ENCODE peak calls at places on chromosomes 16 and 17, in four cellular contexts. U is thoracic aorta, D is stomach, Z is AG10803. C is an unnamed sample.
A peak's percentile ranks its signal among the peaks of the same experiment; 100 is the strongest.

GRCh38 chr16:4847774-4848587 is 700 bp downstream of the UBN1 start:
- DNase-seq in U (no peak), D (peak; percentile 73), Z (peak; percentile 65), C (peak; percentile 57)

GRCh38 chr16:2236362-2237075 is at the start of gene DNASE1L2:
- DNase-seq in D (peak; percentile 47), U (no peak), Z (no peak), C (no peak)

GRCh38 chr16:13426279-13426678 is 493.7 kb upstream of the ERCC4 start:
- DNase-seq in D (no peak), U (no peak), Z (no peak), C (no peak)

GRCh38 chr17:57601328-57601727 is 143.8 kb downstream of the CCDC182 start:
- DNase-seq in U (no peak), Z (no peak), D (no peak), C (no peak)

GRCh38 chr16:22661161-22661647 is 150.5 kb downstream of the NPIPB5 start:
- DNase-seq in Z (no peak), D (no peak), U (no peak), C (no peak)

GRCh38 chr17:16378631-16379282 is 2.1 kb upstream of the UBB start:
- DNase-seq in D (peak; percentile 62), U (no peak), Z (no peak), C (no peak)

GRCh38 chr17:33653389-33653788 is 360.3 kb upstream of the ASIC2 start:
- DNase-seq in Z (no peak), D (no peak), U (no peak), C (no peak)

GRCh38 chr17:81037026-81037782 is 2.3 kb downstream of the BAIAP2 start:
- DNase-seq in D (peak; percentile 91), U (peak; percentile 48), Z (no peak), C (no peak)

GRCh38 chr16:50371936-50372595 is 3.3 kb upstream of the BRD7 start:
- DNase-seq in Z (peak; percentile 43), D (no peak), U (no peak), C (no peak)

GRCh38 chr17:66583112-66583748 is 251.7 kb upstream of the CACNG5 start:
- DNase-seq in Z (no peak), D (no peak), U (no peak), C (no peak)

GRCh38 chr16:17633146-17633966 is 162.6 kb upstream of the XYLT1 start:
- DNase-seq in Z (peak; percentile 13), D (no peak), U (no peak), C (no peak)

GRCh38 chr17:6596941-6597340 is 40.6 kb upstream of the PITPNM3 start:
- DNase-seq in Z (peak; percentile 42), D (no peak), U (no peak), C (no peak)

GRCh38 chr17:12736526-12736925 is 52.8 kb upstream of the ARHGAP44 start:
- DNase-seq in U (no peak), D (no peak), Z (no peak), C (peak; percentile 5)

GRCh38 chr17:68288804-68289203 is 2.1 kb downstream of the SLC16A6 start:
- DNase-seq in D (no peak), Z (no peak), U (no peak), C (no peak)

GRCh38 chr17:13385481-13385907 is 216.2 kb downstream of the HS3ST3A1 start:
- DNase-seq in U (no peak), Z (peak; percentile 51), D (no peak), C (no peak)

GRCh38 chr16:85062728-85063336 is 35.2 kb downstream of the KIAA0513 start:
- DNase-seq in Z (no peak), U (no peak), D (no peak), C (no peak)
- H3K4me3 ChIP-seq in Z (no peak overlapping the region), U (no peak overlapping the region), D (no peak overlapping the region), C (no peak overlapping the region)

DNA sequence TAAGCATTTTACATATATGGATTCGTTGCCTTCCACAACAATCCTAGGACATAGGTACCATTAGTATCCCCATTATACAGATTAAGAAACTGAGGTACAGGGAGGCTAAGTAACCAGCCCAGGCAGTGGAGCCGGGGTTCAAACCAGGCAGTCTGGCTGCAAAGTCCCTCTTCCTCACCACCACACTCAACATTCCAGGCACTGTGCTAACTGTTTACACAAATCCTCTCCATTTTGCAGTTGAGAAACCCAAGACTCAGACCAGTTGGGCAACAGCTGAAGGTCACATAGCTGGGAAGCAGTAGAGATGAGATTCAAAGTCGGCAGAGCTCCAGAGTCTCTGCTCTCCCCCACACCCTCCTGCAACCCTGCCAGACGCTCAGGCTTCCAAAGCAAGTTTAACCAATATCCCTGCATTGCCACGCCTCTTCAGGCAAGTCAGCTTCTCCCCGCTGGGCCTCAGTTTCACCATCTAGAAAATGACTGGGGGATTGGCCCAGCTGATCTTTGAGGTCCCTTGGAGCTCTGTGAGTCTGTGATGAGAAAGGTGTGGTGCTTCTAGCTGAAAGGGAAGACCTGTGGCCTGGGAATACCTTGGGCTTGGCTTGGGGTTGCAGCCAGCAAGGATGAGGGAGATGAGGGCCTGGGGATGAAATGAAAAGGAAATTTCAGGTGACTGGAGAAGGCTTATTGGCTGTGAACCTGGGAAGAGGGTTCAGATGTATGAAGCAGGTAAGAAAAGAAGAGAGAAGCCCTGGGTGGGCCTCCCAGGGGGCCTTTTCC is 14.0 kb downstream of the CCR7 start:
- DNase-seq in Z (peak; percentile 100), U (no peak), D (peak; percentile 41), C (peak; percentile 98)
- TF ChIP-seq CTCF in Z (no peak), U (no peak), D (no peak), C (no peak)

GRCh38 chr17:38730526-38731379 is 612 bp downstream of the CISD3 start:
- DNase-seq in U (peak; percentile 47), D (peak; percentile 95), Z (peak; percentile 58), C (peak; percentile 49)

GRCh38 chr17:38727661-38728220 is 2.4 kb upstream of the CISD3 start:
- DNase-seq in Z (no peak), U (no peak), D (no peak), C (no peak)

GRCh38 chr17:38728290-38728831 is 1.8 kb upstream of the CISD3 start:
- DNase-seq in U (no peak), Z (no peak), D (no peak), C (no peak)

GRCh38 chr17:38729886-38730525 is at the start of gene CISD3:
- DNase-seq in D (peak; percentile 91), U (no peak), Z (peak; percentile 83), C (peak; percentile 72)

DNA sequence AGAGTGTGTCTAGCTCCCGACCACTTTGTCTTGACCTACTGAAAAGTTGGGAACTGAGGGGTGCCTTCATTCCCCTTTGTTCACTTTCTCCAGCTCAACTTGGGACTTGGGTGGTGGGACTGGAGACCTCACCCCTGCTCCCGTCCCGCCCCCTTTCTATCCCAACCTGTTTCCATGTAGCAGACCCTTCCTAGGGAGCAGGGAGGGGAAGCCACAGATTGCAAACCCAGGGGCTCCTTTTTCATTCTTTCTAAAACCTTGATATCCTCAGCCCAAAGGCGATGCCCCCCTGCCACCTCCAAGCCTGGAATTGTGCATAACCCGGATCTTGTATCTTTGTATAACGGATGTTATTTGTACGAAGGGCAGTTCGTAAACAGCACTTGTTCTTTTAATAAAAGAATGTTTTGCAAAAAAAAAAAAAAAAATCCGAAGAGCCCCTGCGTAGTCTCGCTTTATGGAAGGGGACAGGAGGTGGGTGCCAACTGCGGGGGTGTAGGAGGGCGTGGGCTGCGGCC is 714 bp upstream of the CISD3 start:
- DNase-seq in D (no peak), U (no peak), Z (no peak), C (no peak)
- H3K4me3 ChIP-seq in D (peak overlapping the region; percentile 84), U (peak overlapping the region; percentile 89), Z (peak overlapping the region; percentile 62), C (peak overlapping the region; percentile 43)

GRCh38 chr16:75621170-75621477 is 2.0 kb downstream of the ADAT1 start:
- DNase-seq in U (no peak), Z (peak; percentile 47), D (no peak), C (peak; percentile 65)
- TF ChIP-seq CTCF in U (peak; percentile 28), Z (peak; percentile 69), D (no peak), C (peak; percentile 75)

DNA sequence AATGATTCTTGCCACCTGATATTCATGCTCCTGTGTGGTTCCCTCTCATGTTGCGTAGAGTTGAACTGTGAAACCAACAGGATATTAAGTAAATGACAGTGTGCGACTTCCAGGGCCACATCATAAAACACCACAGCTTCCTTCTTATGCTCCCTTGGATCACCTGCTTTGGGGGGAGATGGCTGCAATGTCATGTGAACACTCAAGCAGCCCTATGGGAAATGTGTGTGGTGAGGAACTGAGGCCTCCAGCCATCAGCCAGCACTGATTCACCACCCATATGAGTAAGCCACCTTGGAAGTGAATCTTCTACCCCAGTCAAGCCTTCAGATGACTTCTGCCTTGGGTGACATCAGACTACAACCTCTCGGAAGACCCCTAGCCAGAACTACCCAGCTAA is 427.5 kb downstream of the UTP18 start:
- DNase-seq in D (no peak), Z (no peak), U (no peak), C (no peak)
- H3K4me3 ChIP-seq in D (no peak overlapping the region), Z (no peak overlapping the region), U (no peak overlapping the region), C (no peak overlapping the region)

GRCh38 chr17:79045830-79046500 is 22.0 kb downstream of the C1QTNF1 start:
- DNase-seq in D (peak; percentile 82), U (no peak), Z (peak; percentile 67), C (peak; percentile 68)
- TF ChIP-seq CTCF in D (no peak), U (peak; percentile 96), Z (peak; percentile 88), C (peak; percentile 98)

GRCh38 chr16:89393731-89394406 is 96.5 kb downstream of the ANKRD11 start:
- DNase-seq in Z (peak; percentile 46), U (no peak), D (peak; percentile 68), C (no peak)
- H3K4me3 ChIP-seq in Z (no peak overlapping the region), U (no peak overlapping the region), D (no peak overlapping the region), C (no peak overlapping the region)

DNA sequence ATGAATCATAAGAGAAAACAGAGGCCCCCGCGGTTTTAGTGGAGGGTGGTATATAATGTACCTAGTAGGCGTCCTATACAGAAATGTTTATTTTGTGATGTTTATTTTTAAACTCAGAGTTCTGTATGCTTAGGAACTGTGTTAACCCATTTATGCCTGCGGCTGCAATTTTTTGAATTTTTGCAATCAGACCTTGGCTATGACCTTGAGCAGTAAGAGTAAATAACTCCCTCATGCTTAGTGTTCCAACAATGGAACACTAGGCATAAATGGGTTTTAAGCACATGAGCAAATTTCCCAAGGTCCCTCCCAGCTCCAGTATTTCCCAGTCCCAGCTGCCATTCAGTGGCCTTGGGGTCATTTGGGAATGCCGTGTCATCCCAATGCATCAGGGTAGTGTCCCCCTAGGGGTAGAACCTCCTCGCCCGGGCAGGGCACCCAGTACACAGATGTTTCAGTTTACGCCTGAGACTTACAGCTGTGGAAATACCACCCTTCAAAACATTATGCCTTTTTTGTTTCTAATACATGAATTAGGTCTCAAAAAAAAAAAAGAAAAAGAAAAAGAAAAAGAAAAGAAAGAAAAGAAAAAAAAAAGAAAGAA is 605.8 kb upstream of the CDH11 start:
- DNase-seq in Z (no peak), D (no peak), U (no peak), C (no peak)
- TF ChIP-seq CTCF in Z (no peak), D (no peak), U (no peak), C (no peak)

GRCh38 chr17:1994707-1995106 is 30.4 kb downstream of the RTN4RL1 start:
- DNase-seq in Z (no peak), U (no peak), D (no peak), C (no peak)
- H3K4me3 ChIP-seq in Z (no peak overlapping the region), U (no peak overlapping the region), D (no peak overlapping the region), C (no peak overlapping the region)